ENCODE peak calls at places on chromosomes 6 and 20, in seven cellular contexts. M, E, C, N, D, K and W are unnamed samples.

GRCh38 chr6:32177182-32177787 is 920 bp upstream of the RNF5 start:
- DNase-seq in N (no peak), E (no peak), C (peak; percentile 59), M (no peak), K (no peak), D (no peak), W (no peak)

GRCh38 chr6:98292812-98293211 is 541.6 kb upstream of the POU3F2 start:
- DNase-seq in K (no peak), D (no peak), M (no peak), C (no peak), N (no peak), E (no peak), W (no peak)

GRCh38 chr6:46949662-46950280 is 28.0 kb upstream of the ADGRF5 start:
- DNase-seq in E (no peak), K (no peak), C (peak; percentile 86), D (no peak), M (peak; percentile 43), N (peak; percentile 82), W (no peak)

GRCh38 chr6:39865011-39865888 is 69.0 kb downstream of the MOCS1 start:
- DNase-seq in E (peak; percentile 26), K (peak; percentile 92), D (peak; percentile 48), C (peak; percentile 76), M (peak; percentile 58), N (peak; percentile 82), W (peak; percentile 71)

GRCh38 chr6:5172057-5172683 is 87.0 kb downstream of the PPP1R3G start:
- DNase-seq in C (no peak), M (no peak), K (no peak), N (no peak), D (no peak), E (no peak), W (no peak)

GRCh38 chr6:69578366-69578890 is 218.4 kb downstream of the LMBRD1 start:
- DNase-seq in E (no peak), C (no peak), M (no peak), D (no peak), K (no peak), N (no peak), W (no peak)

GRCh38 chr20:62032606-62033368 is 32.9 kb downstream of the TAF4 start:
- DNase-seq in M (no peak), D (no peak), K (no peak), E (no peak), N (no peak), C (peak; percentile 34), W (no peak)

GRCh38 chr20:58650181-58650775 is 805 bp upstream of the STX16 start:
- DNase-seq in E (no peak), N (no peak), K (no peak), D (peak; percentile 63), C (peak; percentile 53), M (no peak), W (no peak)

GRCh38 chr6:85418059-85418458 is 31.8 kb upstream of the NT5E start:
- DNase-seq in M (no peak), C (no peak), E (no peak), N (no peak), D (no peak), K (no peak), W (no peak)

GRCh38 chr20:2249935-2250334 is 45.9 kb upstream of the TGM3 start:
- DNase-seq in M (no peak), K (peak; percentile 18), N (no peak), E (no peak), D (no peak), C (no peak), W (no peak)

GRCh38 chr20:31811796-31812728 is 7.1 kb upstream of the MYLK2 start:
- DNase-seq in C (peak; percentile 55), D (no peak), M (peak; percentile 57), K (no peak), N (no peak), E (no peak), W (peak; percentile 44)

GRCh38 chr6:72894091-72894490 is 272.2 kb downstream of the KCNQ5 start:
- DNase-seq in K (no peak), D (no peak), E (no peak), C (no peak), M (no peak), N (no peak), W (no peak)

GRCh38 chr6:17589402-17590116 is 10.5 kb upstream of the FAM8A1 start:
- DNase-seq in D (no peak), C (no peak), K (no peak), E (peak; percentile 31), N (peak; percentile 65), M (no peak), W (peak; percentile 13)

GRCh38 chr20:26163890-26164289 is 467.2 kb upstream of the ZNF337 start:
- DNase-seq in C (no peak), D (no peak), M (no peak), E (no peak), K (no peak), N (no peak), W (no peak)

GRCh38 chr20:31861346-31862156 is 8.8 kb downstream of the DUSP15 start:
- DNase-seq in N (peak; percentile 61), C (peak; percentile 73), D (peak; percentile 99), E (peak; percentile 85), M (no peak), K (peak; percentile 86), W (peak; percentile 58)

GRCh38 chr6:107729098-107729497 is 95.0 kb downstream of the SCML4 start:
- DNase-seq in D (no peak), E (no peak), N (no peak), M (no peak), K (peak; percentile 25), C (no peak), W (no peak)

GRCh38 chr20:16574656-16575355 is 1.6 kb upstream of the KIF16B start:
- DNase-seq in C (peak; percentile 93), D (peak; percentile 76), M (peak; percentile 83), E (peak; percentile 99), K (peak; percentile 97), N (peak; percentile 94), W (peak; percentile 91)

GRCh38 chr20:8509809-8510208 is 377.7 kb downstream of the PLCB1 start:
- DNase-seq in C (no peak), D (no peak), E (no peak), N (no peak), M (no peak), K (no peak), W (no peak)

GRCh38 chr20:40230486-40230885 is 458.6 kb downstream of the MAFB start:
- DNase-seq in K (no peak), M (no peak), E (no peak), D (no peak), N (no peak), C (no peak), W (no peak)

GRCh38 chr20:13402171-13402760 is 181.2 kb downstream of the ISM1 start:
- DNase-seq in D (no peak), C (peak; percentile 28), N (peak; percentile 31), E (no peak), M (no peak), K (no peak), W (no peak)

GRCh38 chr6:148398244-148398643 is 55.6 kb downstream of the SASH1 start:
- DNase-seq in D (no peak), C (no peak), E (no peak), K (no peak), N (no peak), M (no peak), W (no peak)
- TF ChIP-seq POLR2A in D (no peak), C (no peak), E (no peak), K (no peak), N (no peak), M (no peak), W (no peak)

GRCh38 chr20:50416269-50416863 is 93.8 kb upstream of the PTPN1 start:
- DNase-seq in N (no peak), C (no peak), D (no peak), K (no peak), E (no peak), M (no peak), W (peak; percentile 33)

GRCh38 chr20:50415031-50415515 is 95.1 kb upstream of the PTPN1 start:
- DNase-seq in M (peak; percentile 57), E (no peak), D (no peak), C (no peak), N (no peak), K (no peak), W (no peak)

GRCh38 chr20:50416930-50417329 is 93.3 kb upstream of the PTPN1 start:
- DNase-seq in D (no peak), C (no peak), K (no peak), M (peak; percentile 58), E (no peak), N (no peak), W (no peak)

GRCh38 chr20:50417484-50418235 is 92.5 kb upstream of the PTPN1 start:
- DNase-seq in E (no peak), M (no peak), K (no peak), D (no peak), C (no peak), N (no peak), W (no peak)

DNA sequence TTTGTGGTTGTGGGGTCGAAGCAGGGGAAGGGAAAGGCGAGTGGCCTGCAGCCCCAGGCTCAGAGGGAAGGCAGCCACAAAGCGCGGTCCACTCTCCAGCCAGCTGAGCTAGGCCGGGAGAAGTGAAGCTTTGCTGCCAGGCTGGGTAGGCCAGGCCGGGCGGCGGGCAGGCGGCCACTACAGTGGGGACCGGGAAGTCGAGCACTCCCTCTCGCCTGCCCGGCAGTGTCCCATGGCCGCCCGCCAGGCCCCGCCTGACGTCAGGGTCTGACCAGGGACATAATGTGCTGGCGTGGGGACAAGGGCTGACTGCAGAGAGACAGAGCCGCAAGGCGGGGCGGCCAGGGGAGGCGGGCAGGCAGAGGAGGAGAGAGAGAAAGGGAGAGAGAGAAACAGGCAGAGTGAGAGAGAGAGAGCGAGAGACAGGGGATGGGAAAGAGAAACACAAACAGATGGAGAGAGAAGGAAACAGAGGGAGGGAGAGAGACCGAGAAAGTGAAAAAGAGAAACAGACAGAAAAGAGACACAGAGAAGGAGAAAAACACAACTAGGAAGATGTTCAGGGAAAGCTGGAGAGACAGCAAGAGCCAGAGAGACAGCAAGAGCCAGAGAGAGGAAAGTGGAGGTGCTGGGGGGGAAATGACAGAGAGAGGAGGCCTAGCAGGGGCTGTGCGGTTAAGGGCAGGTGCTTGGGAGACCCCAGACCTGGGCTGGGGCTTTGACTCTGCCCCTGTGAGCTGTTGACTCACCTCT is 94.5 kb upstream of the PTPN1 start:
- DNase-seq in E (peak; percentile 39), K (peak; percentile 100), C (peak; percentile 100), D (no peak), M (peak; percentile 100), N (peak; percentile 98), W (peak; percentile 100)
- TF ChIP-seq POLR2A in E (no peak), K (no peak), C (peak; percentile 81), D (no peak), M (peak; percentile 93), N (peak; percentile 88), W (peak; percentile 86)

DNA sequence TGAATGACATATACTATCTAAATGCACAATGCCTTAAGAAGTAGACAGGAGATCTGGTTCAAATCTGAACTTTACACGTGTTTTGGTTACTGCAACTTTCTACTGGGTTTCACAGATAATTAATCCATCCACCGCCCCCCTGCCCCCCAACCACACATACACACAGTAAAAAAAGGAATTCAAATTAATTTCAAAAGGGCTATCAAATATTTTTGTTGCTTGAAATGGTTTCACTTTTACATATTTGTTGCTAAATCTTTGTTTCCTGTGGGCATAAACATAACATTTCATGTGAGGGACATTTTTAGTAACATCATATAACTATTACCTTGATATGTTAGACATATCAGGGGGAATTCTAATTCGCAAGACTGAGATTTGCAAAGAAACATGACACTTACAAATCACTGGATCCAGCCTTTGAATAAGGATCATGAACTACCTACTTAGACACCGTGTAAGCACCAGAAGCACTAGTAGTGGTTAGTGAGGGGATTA is 7.5 kb downstream of the NEDD9 start:
- DNase-seq in E (no peak), K (no peak), N (no peak), C (no peak), D (no peak), M (no peak), W (no peak)
- TF ChIP-seq POLR2A in E (no peak), K (no peak), N (no peak), C (no peak), D (no peak), M (no peak), W (no peak)

GRCh38 chr6:110815260-110816109 is at the start of gene CDK19:
- DNase-seq in D (peak; percentile 72), K (peak; percentile 100), C (peak; percentile 99), E (peak; percentile 92), M (peak; percentile 97), N (peak; percentile 99), W (peak; percentile 98)
- TF ChIP-seq POLR2A in D (peak; percentile 98), K (no peak), C (peak; percentile 59), E (peak; percentile 70), M (peak; percentile 75), N (peak; percentile 91), W (peak; percentile 96)